ENCODE peak calls at places on chromosome 7, in five cellular contexts. M, K, W, F and X are unnamed samples.

GRCh38 chr7:13682626-13683025 is 306.8 kb downstream of the ETV1 start:
- DNase-seq in M (no peak), K (no peak), W (no peak), F (no peak), X (no peak)

GRCh38 chr7:143015102-143015501 is 11.8 kb downstream of the OR9A2 start:
- DNase-seq in M (no peak), K (no peak), W (no peak), F (no peak), X (no peak)

GRCh38 chr7:102860351-102860811 is 52.4 kb upstream of the LRRC17 start:
- DNase-seq in M (no peak), K (peak), W (no peak), F (no peak), X (peak)

GRCh38 chr7:133282094-133282493 is 29.2 kb downstream of the EXOC4 start:
- DNase-seq in M (no peak), K (no peak), W (no peak), F (no peak), X (no peak)

GRCh38 chr7:88377421-88377820 is 70.7 kb upstream of the STEAP4 start:
- DNase-seq in M (no peak), K (no peak), W (no peak), F (no peak), X (no peak)

GRCh38 chr7:93921607-93922446 is at the start of gene GNG11:
- DNase-seq in M (peak), K (peak), W (no peak), F (no peak), X (peak)

GRCh38 chr7:47893238-47893637 is 55.0 kb downstream of the PKD1L1 start:
- DNase-seq in M (no peak), K (no peak), W (no peak), F (no peak), X (peak)

GRCh38 chr7:30285531-30286284 is 1.3 kb downstream of the ZNRF2 start:
- DNase-seq in M (peak), K (no peak), W (peak), F (peak), X (peak)

GRCh38 chr7:106773228-106773627 is 91.9 kb upstream of the PIK3CG start:
- DNase-seq in M (no peak), K (no peak), W (no peak), F (no peak), X (no peak)

GRCh38 chr7:120988591-120989299 is at the start of gene CPED1:
- DNase-seq in M (peak), K (peak), W (peak), F (no peak), X (peak)

GRCh38 chr7:99355098-99355497 is 19.4 kb upstream of the ARPC1B start:
- DNase-seq in M (no peak), K (no peak), W (no peak), F (no peak), X (no peak)

GRCh38 chr7:155533120-155533826 is 13.1 kb downstream of the CNPY1 start:
- DNase-seq in M (no peak), K (no peak), W (no peak), F (no peak), X (peak)

GRCh38 chr7:47807126-47807525 is 141.1 kb downstream of the PKD1L1 start:
- DNase-seq in M (no peak), K (no peak), W (no peak), F (no peak), X (no peak)

GRCh38 chr7:97179454-97180104 is 62.1 kb downstream of the SDHAF3 start:
- DNase-seq in M (peak), K (peak), W (peak), F (peak), X (peak)

GRCh38 chr7:105769951-105770628 is 106.3 kb downstream of the ATXN7L1 start:
- DNase-seq in M (no peak), K (no peak), W (no peak), F (no peak), X (no peak)

GRCh38 chr7:89023146-89023545 is 227.6 kb upstream of the TEX47 start:
- DNase-seq in M (no peak), K (no peak), W (no peak), F (no peak), X (no peak)

GRCh38 chr7:131501422-131501821 is 55.0 kb downstream of the PODXL start:
- DNase-seq in M (no peak), K (no peak), W (no peak), F (no peak), X (no peak)

GRCh38 chr7:27210441-27211083 is 10.7 kb upstream of the HOXA13 start:
- DNase-seq in M (peak), K (no peak), W (no peak), F (no peak), X (peak)

GRCh38 chr7:234041-234711 is 41.8 kb downstream of the FAM20C start:
- DNase-seq in M (peak), K (no peak), W (no peak), F (no peak), X (no peak)

GRCh38 chr7:26954929-26955328 is 90.5 kb upstream of the SKAP2 start:
- DNase-seq in M (no peak), K (no peak), W (no peak), F (no peak), X (no peak)

GRCh38 chr7:27161214-27161720 is 4.1 kb downstream of the HOXA9 start:
- DNase-seq in M (peak), K (no peak), W (no peak), F (no peak), X (no peak)

GRCh38 chr7:128104109-128104742 is 73.0 kb upstream of the LRRC4 start:
- DNase-seq in M (no peak), K (no peak), W (no peak), F (no peak), X (peak)

GRCh38 chr7:108094375-108094774 is 35.8 kb downstream of the LAMB4 start:
- DNase-seq in M (no peak), K (peak), W (no peak), F (no peak), X (no peak)

GRCh38 chr7:45681596-45682357 is 107.6 kb downstream of the ADCY1 start:
- DNase-seq in M (no peak), K (no peak), W (no peak), F (no peak), X (peak)

GRCh38 chr7:37048674-37049073 is 324.4 kb upstream of the AOAH start:
- DNase-seq in M (no peak), K (no peak), W (no peak), F (no peak), X (no peak)

GRCh38 chr7:107975394-107976013 is 27.5 kb downstream of the LAMB1 start:
- DNase-seq in M (no peak), K (no peak), W (no peak), F (no peak), X (no peak)